ENCODE peak calls at places on chromosomes 7 and 10, in nine cellular contexts. I is GM06990, N is nephron progenitor cell, K is suprapubic skin, S is fibroblast of lung, R is GM23338, Z is body of pancreas, O is PC-3, H is fibroblast of the aortic adventitia. D is an unnamed sample.

GRCh38 chr7:77199008-77199966 is at the start of gene FGL2:
- DNase-seq in I (no peak), N (peak; percentile 26), K (peak; percentile 82), S (peak; percentile 44), R (peak; percentile 62), Z (peak; percentile 20), O (peak; percentile 47), H (peak; percentile 85), D (no peak)

GRCh38 chr10:102919237-102919959 is 1.3 kb downstream of the CNNM2 start:
- DNase-seq in I (peak; percentile 14), N (peak; percentile 29), K (no peak), S (peak; percentile 19), R (peak; percentile 59), Z (peak; percentile 51), O (no peak), H (peak; percentile 16), D (no peak)

GRCh38 chr10:114623661-114624294 is 34.3 kb downstream of the ABLIM1 start:
- DNase-seq in I (no peak), N (no peak), K (no peak), S (peak; percentile 95), R (peak; percentile 39), Z (peak; percentile 26), O (peak; percentile 89), H (peak; percentile 79), D (no peak)

GRCh38 chr7:103810112-103810744 is 179.2 kb downstream of the RELN start:
- DNase-seq in I (no peak), N (no peak), K (no peak), S (no peak), R (no peak), Z (no peak), O (no peak), H (no peak), D (no peak)

GRCh38 chr10:93991596-93992284 is 2.0 kb upstream of the PLCE1 start:
- DNase-seq in I (no peak), N (peak; percentile 15), K (no peak), S (peak; percentile 86), R (peak; percentile 49), Z (peak; percentile 55), O (peak; percentile 79), H (peak; percentile 83), D (no peak)

GRCh38 chr7:95772771-95773581 is 622 bp downstream of the DYNC1I1 start:
- DNase-seq in I (no peak), N (no peak), K (peak; percentile 78), S (peak; percentile 32), R (peak; percentile 54), Z (peak; percentile 13), O (peak; percentile 57), H (peak; percentile 8), D (no peak)

GRCh38 chr10:96346295-96346694 is 12.5 kb downstream of the OPALIN start:
- DNase-seq in I (no peak), N (no peak), K (no peak), S (no peak), R (no peak), Z (no peak), O (no peak), H (no peak), D (no peak)

GRCh38 chr10:89452193-89452592 is 37.8 kb downstream of the IFIT5 start:
- DNase-seq in I (no peak), N (no peak), K (no peak), S (no peak), R (no peak), Z (no peak), O (no peak), H (no peak), D (no peak)

GRCh38 chr7:69827140-69827919 is 229.1 kb downstream of the AUTS2 start:
- DNase-seq in I (no peak), N (no peak), K (no peak), S (no peak), R (no peak), Z (no peak), O (no peak), H (no peak), D (no peak)

GRCh38 chr7:148835854-148836253 is 48.2 kb downstream of the EZH2 start:
- DNase-seq in I (no peak), N (no peak), K (no peak), S (no peak), R (no peak), Z (no peak), O (peak; percentile 21), H (no peak), D (no peak)

GRCh38 chr10:51063659-51064535 is 10.4 kb upstream of the PRKG1 start:
- DNase-seq in I (no peak), N (no peak), K (no peak), S (peak; percentile 35), R (peak; percentile 70), Z (no peak), O (peak; percentile 99), H (peak; percentile 79), D (no peak)

GRCh38 chr10:91312031-91312733 is 91.7 kb downstream of the PCGF5 start:
- DNase-seq in I (no peak), N (no peak), K (no peak), S (no peak), R (no peak), Z (no peak), O (no peak), H (peak; percentile 40), D (no peak)

GRCh38 chr7:8260871-8261707 is 878 bp downstream of the ICA1 start:
- DNase-seq in I (no peak), N (no peak), K (peak; percentile 82), S (peak; percentile 4), R (peak; percentile 51), Z (peak; percentile 67), O (peak; percentile 74), H (no peak), D (peak; percentile 42)

GRCh38 chr10:70791390-70792039 is 6.3 kb upstream of the TBATA start:
- DNase-seq in I (no peak), N (no peak), K (no peak), S (no peak), R (no peak), Z (no peak), O (peak; percentile 92), H (no peak), D (no peak)

GRCh38 chr10:123722351-123722750 is 56.2 kb downstream of the GPR26 start:
- DNase-seq in I (no peak), N (no peak), K (no peak), S (no peak), R (no peak), Z (no peak), O (no peak), H (no peak), D (no peak)

GRCh38 chr10:132373241-132373955 is 23.6 kb upstream of the PWWP2B start:
- DNase-seq in I (no peak), N (no peak), K (peak; percentile 52), S (no peak), R (no peak), Z (no peak), O (no peak), H (no peak), D (no peak)

GRCh38 chr10:13915710-13916109 is 328.9 kb downstream of the PRPF18 start:
- DNase-seq in I (no peak), N (no peak), K (no peak), S (no peak), R (no peak), Z (no peak), O (no peak), H (no peak), D (no peak)

GRCh38 chr7:2759736-2760097 is 71.7 kb downstream of the AMZ1 start:
- DNase-seq in I (no peak), N (no peak), K (no peak), S (no peak), R (no peak), Z (no peak), O (no peak), H (no peak), D (no peak)

GRCh38 chr10:17290226-17290625 is 62.2 kb downstream of the VIM start:
- DNase-seq in I (no peak), N (no peak), K (no peak), S (peak; percentile 21), R (peak; percentile 52), Z (peak; percentile 18), O (peak; percentile 63), H (peak; percentile 36), D (peak; percentile 16)

GRCh38 chr10:77355844-77356243 is 281.8 kb downstream of the KCNMA1 start:
- DNase-seq in I (no peak), N (no peak), K (no peak), S (peak; percentile 79), R (no peak), Z (no peak), O (peak; percentile 100), H (peak; percentile 75), D (no peak)

GRCh38 chr10:46019541-46020343 is 10.7 kb downstream of the NCOA4 start:
- DNase-seq in I (peak; percentile 15), N (no peak), K (no peak), S (no peak), R (peak; percentile 20), Z (no peak), O (no peak), H (no peak), D (no peak)

GRCh38 chr7:82359426-82359825 is 84.2 kb downstream of the CACNA2D1 start:
- DNase-seq in I (no peak), N (no peak), K (no peak), S (no peak), R (no peak), Z (no peak), O (no peak), H (no peak), D (no peak)
- TF ChIP-seq CTCF in I (no peak), N (no peak), K (no peak), S (no peak), R (peak; percentile 34), Z (no peak), O (peak; percentile 13), H (no peak), D (no peak)

GRCh38 chr10:81414038-81414437 is 461.0 kb upstream of the NRG3 start:
- DNase-seq in I (no peak), N (peak; percentile 31), K (no peak), S (no peak), R (peak; percentile 76), Z (no peak), O (no peak), H (no peak), D (no peak)
- TF ChIP-seq CTCF in I (no peak), N (peak; percentile 49), K (no peak), S (no peak), R (peak; percentile 82), Z (no peak), O (no peak), H (no peak), D (no peak)

DNA sequence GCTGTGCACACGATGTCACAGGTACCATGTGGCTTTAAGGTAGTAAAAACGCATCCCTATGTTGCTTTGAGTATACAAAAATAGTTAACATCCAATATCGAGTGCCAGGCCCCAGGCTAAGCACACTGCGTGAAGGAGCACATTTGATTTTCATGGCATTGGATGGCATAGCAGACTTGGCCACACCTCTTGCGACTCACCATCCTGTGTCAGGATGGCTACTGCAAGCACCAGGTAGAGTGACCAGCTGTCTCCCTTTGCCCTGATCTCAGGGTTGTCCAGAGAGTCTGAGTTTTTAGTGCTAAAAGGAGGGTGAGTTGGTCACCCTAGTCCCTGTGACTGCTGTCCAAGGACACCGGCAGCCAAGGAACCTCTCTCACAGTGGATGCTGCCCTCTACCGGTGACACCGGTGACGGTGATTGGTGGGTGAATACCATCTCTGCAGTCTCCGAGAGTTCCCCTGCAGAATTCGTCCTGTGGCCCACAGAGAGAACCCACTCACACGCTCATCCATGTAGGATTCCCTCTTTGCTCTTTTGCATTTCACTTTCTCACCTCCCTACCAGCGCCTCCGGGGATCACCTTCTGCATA is 76.1 kb downstream of the BICC1 start:
- DNase-seq in I (no peak), N (peak; percentile 21), K (no peak), S (no peak), R (peak; percentile 36), Z (peak; percentile 51), O (peak; percentile 58), H (no peak), D (no peak)
- TF ChIP-seq CTCF in I (no peak), N (no peak), K (no peak), S (no peak), R (peak; percentile 72), Z (peak; percentile 33), O (no peak), H (peak; percentile 19), D (no peak)

GRCh38 chr10:86601956-86602592 is 52.3 kb upstream of the OPN4 start:
- DNase-seq in I (no peak), N (no peak), K (no peak), S (no peak), R (no peak), Z (no peak), O (no peak), H (no peak), D (no peak)
- TF ChIP-seq CTCF in I (no peak), N (no peak), K (no peak), S (no peak), R (no peak), Z (no peak), O (no peak), H (no peak), D (no peak)